ENCODE peak calls at places on chromosomes 1 and 21, in five cellular contexts. H, M, E, L and I are unnamed samples.

GRCh38 chr1:218369688-218370511 is 24.8 kb downstream of the TGFB2 start:
- DNase-seq in H (no peak), M (no peak), E (no peak), L (no peak), I (no peak)

GRCh38 chr1:23178931-23179330 is 10.3 kb upstream of the LUZP1 start:
- DNase-seq in H (no peak), M (no peak), E (no peak), L (no peak), I (no peak)

GRCh38 chr1:234206651-234207284 is 166.5 kb upstream of the COA6 start:
- DNase-seq in H (no peak), M (no peak), E (no peak), L (no peak), I (no peak)

GRCh38 chr1:25568090-25568833 is 24.9 kb downstream of the LDLRAP1 start:
- DNase-seq in H (peak; percentile 78), M (no peak), E (peak; percentile 94), L (no peak), I (no peak)

GRCh38 chr1:210726621-210727020 is 397.9 kb downstream of the HHAT start:
- DNase-seq in H (no peak), M (no peak), E (peak; percentile 68), L (no peak), I (no peak)

GRCh38 chr1:44721521-44722361 is 9.2 kb downstream of the RNU5D-1 start:
- DNase-seq in H (peak; percentile 73), M (peak; percentile 50), E (peak; percentile 97), L (peak; percentile 77), I (peak; percentile 81)

GRCh38 chr1:54111624-54112023 is 41.2 kb downstream of the CDCP2 start:
- DNase-seq in H (no peak), M (no peak), E (no peak), L (no peak), I (no peak)

GRCh38 chr1:235073968-235074334 is 54.7 kb downstream of the TOMM20 start:
- DNase-seq in H (no peak), M (no peak), E (no peak), L (no peak), I (no peak)

GRCh38 chr1:105730701-105731100 is 1325.8 kb upstream of the PRMT6 start:
- DNase-seq in H (no peak), M (no peak), E (no peak), L (no peak), I (no peak)

GRCh38 chr1:168991667-168992475 is 114.6 kb upstream of the ATP1B1 start:
- DNase-seq in H (no peak), M (no peak), E (no peak), L (no peak), I (no peak)

GRCh38 chr1:210373878-210374599 is 45.3 kb downstream of the HHAT start:
- DNase-seq in H (no peak), M (peak; percentile 59), E (peak; percentile 100), L (peak; percentile 54), I (peak; percentile 60)

GRCh38 chr1:153058826-153059784 is 1.8 kb upstream of the SPRR2A start:
- DNase-seq in H (no peak), M (no peak), E (peak; percentile 63), L (no peak), I (no peak)

GRCh38 chr1:32241011-32241763 is 5.8 kb upstream of the FAM167B start:
- DNase-seq in H (peak; percentile 85), M (no peak), E (peak; percentile 75), L (peak; percentile 41), I (peak; percentile 49)

GRCh38 chr1:81174811-81175476 is 625.8 kb upstream of the ADGRL2 start:
- DNase-seq in H (no peak), M (no peak), E (peak; percentile 53), L (no peak), I (no peak)

GRCh38 chr1:39214998-39215873 is 10.7 kb downstream of the MACF1 start:
- DNase-seq in H (no peak), M (peak; percentile 30), E (peak; percentile 39), L (peak; percentile 45), I (no peak)

DNA sequence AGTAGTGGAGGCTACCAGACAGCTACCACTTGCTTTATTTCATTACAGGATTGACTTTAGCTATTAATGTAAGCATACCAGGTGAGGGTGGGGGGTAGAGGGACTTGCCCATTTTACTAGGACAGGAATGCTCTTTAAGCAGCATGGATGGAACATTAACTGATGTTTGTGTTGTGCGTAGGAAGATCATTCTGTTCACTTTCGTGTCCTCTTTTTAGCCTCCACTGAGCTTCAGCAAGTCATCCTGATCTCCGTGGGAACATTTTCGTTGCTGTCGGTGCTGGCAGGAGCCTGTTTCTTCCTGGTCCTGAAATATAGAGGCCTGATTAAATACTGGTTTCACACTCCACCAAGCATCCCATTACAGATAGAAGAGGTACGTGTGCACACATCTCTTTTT is 29.3 kb downstream of the IFNGR2 start:
- DNase-seq in H (peak; percentile 25), M (no peak), E (no peak), L (no peak), I (no peak)
- H3K36me3 ChIP-seq in H (peaks cover 93% of the 10 kb centered on the region), M (peaks cover 35% of the 10 kb centered on the region), E (peaks cover 11% of the 10 kb centered on the region), L (peaks cover 72% of the 10 kb centered on the region), I (peaks cover 49% of the 10 kb centered on the region)

GRCh38 chr1:48052923-48053291 is 55.7 kb upstream of the TRABD2B start:
- DNase-seq in H (no peak), M (no peak), E (no peak), L (no peak), I (no peak)
- H3K27me3 ChIP-seq in H (no peaks in the 10 kb centered on the region), M (no peaks in the 10 kb centered on the region), E (no peaks in the 10 kb centered on the region), L (no peaks in the 10 kb centered on the region), I (no peaks in the 10 kb centered on the region)

GRCh38 chr1:10724948-10725852 is 71.2 kb downstream of the CASZ1 start:
- DNase-seq in H (peak; percentile 89), M (no peak), E (no peak), L (no peak), I (peak; percentile 49)

GRCh38 chr1:10724511-10724910 is 71.9 kb downstream of the CASZ1 start:
- DNase-seq in H (no peak), M (no peak), E (no peak), L (no peak), I (no peak)

GRCh38 chr1:10723317-10723716 is 73.1 kb downstream of the CASZ1 start:
- DNase-seq in H (no peak), M (no peak), E (no peak), L (no peak), I (no peak)

GRCh38 chr1:10722803-10723202 is 73.6 kb downstream of the CASZ1 start:
- DNase-seq in H (no peak), M (no peak), E (no peak), L (no peak), I (no peak)

GRCh38 chr1:10724052-10724494 is 72.4 kb downstream of the CASZ1 start:
- DNase-seq in H (peak; percentile 77), M (no peak), E (no peak), L (no peak), I (peak; percentile 88)
- H3K4me1 ChIP-seq in H (no peaks in the 10 kb centered on the region), M (no peaks in the 10 kb centered on the region), E (no peaks in the 10 kb centered on the region), L (no peaks in the 10 kb centered on the region), I (peaks cover 39% of the 10 kb centered on the region)

GRCh38 chr1:178725603-178726517 is 816 bp downstream of the RALGPS2 start:
- DNase-seq in H (peak; percentile 66), M (peak; percentile 14), E (peak; percentile 96), L (peak; percentile 45), I (peak; percentile 73)
- H3K36me3 ChIP-seq in H (no peaks in the 10 kb centered on the region), M (no peaks in the 10 kb centered on the region), E (no peaks in the 10 kb centered on the region), L (no peaks in the 10 kb centered on the region), I (no peaks in the 10 kb centered on the region)

GRCh38 chr1:161482610-161483009 is 22.6 kb upstream of the FCGR2A start:
- DNase-seq in H (no peak), M (no peak), E (no peak), L (no peak), I (no peak)

GRCh38 chr1:161484613-161485012 is 20.6 kb upstream of the FCGR2A start:
- DNase-seq in H (no peak), M (no peak), E (peak; percentile 20), L (no peak), I (no peak)

GRCh38 chr1:161487483-161487827 is 17.8 kb upstream of the FCGR2A start:
- DNase-seq in H (no peak), M (no peak), E (no peak), L (no peak), I (no peak)

GRCh38 chr1:161483361-161483760 is 21.9 kb upstream of the FCGR2A start:
- DNase-seq in H (no peak), M (no peak), E (peak; percentile 19), L (no peak), I (no peak)

GRCh38 chr1:161486806-161487482 is 18.3 kb upstream of the FCGR2A start:
- DNase-seq in H (no peak), M (peak; percentile 32), E (peak; percentile 75), L (peak; percentile 65), I (no peak)
- H3K27me3 ChIP-seq in H (peaks cover 38% of the 10 kb centered on the region), M (peaks cover 3% of the 10 kb centered on the region), E (no peaks in the 10 kb centered on the region), L (peaks cover 31% of the 10 kb centered on the region), I (peaks cover 3% of the 10 kb centered on the region)

DNA sequence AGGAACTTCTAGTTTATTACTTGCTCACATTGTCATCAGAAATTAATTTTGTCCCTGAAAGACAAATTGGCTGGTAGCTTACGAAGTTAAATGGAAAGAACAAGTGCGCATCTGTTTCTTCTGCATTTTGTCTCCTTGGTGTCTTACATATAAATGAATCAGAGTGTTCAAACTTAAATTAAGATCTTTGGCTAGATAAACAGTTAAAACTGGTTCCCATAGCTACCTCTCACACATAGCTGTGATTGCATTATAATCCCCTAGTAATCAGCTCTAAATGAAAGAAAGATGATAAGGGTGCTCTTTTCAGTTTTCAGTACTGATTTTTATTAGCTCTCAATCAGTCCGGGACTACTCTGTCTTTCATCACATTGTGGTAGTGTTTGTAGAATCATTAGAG is 124.2 kb upstream of the LMO4 start:
- DNase-seq in H (no peak), M (no peak), E (no peak), L (no peak), I (no peak)
- H3K4me1 ChIP-seq in H (no peaks in the 10 kb centered on the region), M (no peaks in the 10 kb centered on the region), E (peaks cover 2% of the 10 kb centered on the region), L (no peaks in the 10 kb centered on the region), I (no peaks in the 10 kb centered on the region)

GRCh38 chr1:102942324-102942723 is 166.0 kb downstream of the COL11A1 start:
- DNase-seq in H (no peak), M (no peak), E (no peak), L (no peak), I (no peak)
- H3K36me3 ChIP-seq in H (no peaks in the 10 kb centered on the region), M (no peaks in the 10 kb centered on the region), E (no peaks in the 10 kb centered on the region), L (no peaks in the 10 kb centered on the region), I (no peaks in the 10 kb centered on the region)

GRCh38 chr1:170669586-170670332 is 5.8 kb downstream of the PRRX1 start:
- DNase-seq in H (no peak), M (no peak), E (peak; percentile 7), L (no peak), I (no peak)

GRCh38 chr1:170669036-170669435 is 5.1 kb downstream of the PRRX1 start:
- DNase-seq in H (no peak), M (no peak), E (peak; percentile 8), L (no peak), I (no peak)

GRCh38 chr1:170668301-170668789 is 4.4 kb downstream of the PRRX1 start:
- DNase-seq in H (peak; percentile 88), M (no peak), E (peak; percentile 37), L (no peak), I (no peak)

GRCh38 chr1:170671629-170671963 is 7.7 kb downstream of the PRRX1 start:
- DNase-seq in H (no peak), M (no peak), E (no peak), L (no peak), I (no peak)

GRCh38 chr1:170670751-170671628 is 7.1 kb downstream of the PRRX1 start:
- DNase-seq in H (peak; percentile 88), M (no peak), E (peak; percentile 68), L (no peak), I (no peak)
- H3K27me3 ChIP-seq in H (no peaks in the 10 kb centered on the region), M (peaks cover 43% of the 10 kb centered on the region), E (peaks cover 47% of the 10 kb centered on the region), L (peaks cover 62% of the 10 kb centered on the region), I (peaks cover 2% of the 10 kb centered on the region)

GRCh38 chr1:43044572-43045361 is 86.1 kb upstream of the SLC2A1 start:
- DNase-seq in H (no peak), M (no peak), E (no peak), L (no peak), I (no peak)
- H3K4me1 ChIP-seq in H (no peaks in the 10 kb centered on the region), M (peaks cover 10% of the 10 kb centered on the region), E (no peaks in the 10 kb centered on the region), L (no peaks in the 10 kb centered on the region), I (no peaks in the 10 kb centered on the region)